ENCODE peak calls at places on chromosome 16, in six cellular contexts. Z is A673; N is SW 1271; S is dorsolateral prefrontal cortex; O is stimulated activated naive CD8-positive, alpha-beta T cell treated with anti-CD3 and anti-CD28 coated beads, Interleukin-15, Interleukin-2, amounts not matched to agents 100 U/mL and 50 U/mL, for 24 hours; K is GM13976. A is an unnamed sample.

GRCh38 chr16:67242138-67242730 is 5.0 kb downstream of the FHOD1 start:
- DNase-seq in Z (no peak), N (no peak), S (no peak), O (no peak), K (no peak), A (no peak)

GRCh38 chr16:57028086-57028485 is 38.7 kb downstream of the NLRC5 start:
- DNase-seq in Z (no peak), N (no peak), S (no peak), O (no peak), K (no peak), A (no peak)

GRCh38 chr16:53052519-53053501 is at the start of gene CHD9NB:
- DNase-seq in Z (peak; percentile 55), N (peak; percentile 68), S (no peak), O (peak; percentile 12), K (peak; percentile 45), A (peak; percentile 26)

GRCh38 chr16:15041260-15042011 is 14.4 kb downstream of the NTAN1 start:
- DNase-seq in Z (no peak), N (no peak), S (peak; percentile 54), O (no peak), K (no peak), A (no peak)

GRCh38 chr16:66553223-66553622 is 847 bp downstream of the CKLF start:
- DNase-seq in Z (no peak), N (peak; percentile 11), S (no peak), O (no peak), K (no peak), A (no peak)

GRCh38 chr16:85329999-85330693 is 217.9 kb upstream of the CIBAR2 start:
- DNase-seq in Z (no peak), N (no peak), S (no peak), O (no peak), K (no peak), A (no peak)

GRCh38 chr16:72434159-72434558 is 262.2 kb upstream of the PMFBP1 start:
- DNase-seq in Z (peak; percentile 15), N (peak; percentile 3), S (no peak), O (no peak), K (no peak), A (no peak)

GRCh38 chr16:82630688-82631087 is 3.9 kb downstream of the CDH13 start:
- DNase-seq in Z (no peak), N (peak; percentile 15), S (no peak), O (no peak), K (no peak), A (no peak)

GRCh38 chr16:8187782-8188372 is 402.4 kb downstream of the TMEM114 start:
- DNase-seq in Z (no peak), N (no peak), S (no peak), O (no peak), K (no peak), A (no peak)

GRCh38 chr16:24873028-24873427 is 27.3 kb downstream of the SLC5A11 start:
- DNase-seq in Z (peak; percentile 36), N (no peak), S (no peak), O (no peak), K (no peak), A (no peak)

A was measured in GOT3.